ENCODE peak calls at places on chromosomes 5 and 9, in five cellular contexts. X, N, Q, E and B are unnamed samples.

GRCh38 chr5:15600035-15600434 is 100.1 kb downstream of the FBXL7 start:
- DNase-seq in X (no peak), N (peak), E (no peak), Q (no peak), B (no peak)

GRCh38 chr5:124927735-124928134 is 181.3 kb upstream of the ZNF608 start:
- DNase-seq in E (no peak), N (peak), Q (peak), X (peak), B (no peak)

GRCh38 chr9:134955156-134955555 is 37.4 kb upstream of the FCN1 start:
- DNase-seq in X (no peak), Q (no peak), E (no peak), N (no peak), B (no peak)

GRCh38 chr9:105690742-105691141 is 3.6 kb upstream of the TMEM38B start:
- DNase-seq in N (peak), X (no peak), Q (peak), E (no peak), B (no peak)

GRCh38 chr9:121736964-121737462 is 85.6 kb downstream of the DAB2IP start:
- DNase-seq in E (no peak), Q (peak), N (no peak), X (no peak), B (no peak)

GRCh38 chr5:137566780-137567179 is 67.7 kb upstream of the SPOCK1 start:
- DNase-seq in X (no peak), E (no peak), N (no peak), Q (no peak), B (no peak)

GRCh38 chr9:99352786-99353185 is 130.7 kb downstream of the SEC61B start:
- DNase-seq in N (peak), E (no peak), X (no peak), Q (no peak), B (no peak)

GRCh38 chr5:178996156-178996555 is 1.0 kb upstream of the GRM6 start:
- DNase-seq in Q (no peak), E (no peak), X (no peak), N (no peak), B (no peak)

GRCh38 chr5:74966151-74967050 is 86.0 kb downstream of the GCNT4 start:
- DNase-seq in N (no peak), X (no peak), Q (no peak), E (no peak), B (no peak)

GRCh38 chr9:93427655-93428379 is 23.7 kb upstream of the FAM120A start:
- DNase-seq in X (no peak), E (no peak), N (no peak), Q (no peak), B (no peak)

GRCh38 chr5:150152636-150153462 is 2.8 kb downstream of the PDGFRB start:
- DNase-seq in X (no peak), Q (no peak), N (peak), E (no peak), B (no peak)

GRCh38 chr5:72107874-72108199 is 562 bp downstream of the MAP1B start:
- DNase-seq in X (peak), E (no peak), N (peak), Q (peak), B (no peak)